ENCODE peak calls at places on chromosome 9, in ten cellular contexts. One of them, this sample, is unnamed.

GRCh38 chr9:116952434-116952805 is 265.3 kb downstream of the TRIM32 start:
- DNase-seq in HTR-8/SVneo: no peak
- DNase-seq in cardiac fibroblast: no peak
- DNase-seq in NCI-H1105 treated with DMSO at 0.1 percent for 48 hours: no peak
- DNase-seq in NCI-H748 treated with DMSO at 0.1 percent for 48 hours: no peak
- DNase-seq in posterior cingulate gyrus: no peak
- DNase-seq in A549: no peak
- DNase-seq in aorta: no peak
- DNase-seq in A673: no peak
- DNase-seq in kidney glomerular epithelial cell: no peak
- DNase-seq in this sample: no peak

GRCh38 chr9:84404095-84404686 is 63.6 kb upstream of the SLC28A3 start:
- DNase-seq in HTR-8/SVneo: no peak
- DNase-seq in cardiac fibroblast: no peak
- DNase-seq in NCI-H1105 treated with DMSO at 0.1 percent for 48 hours: no peak
- DNase-seq in NCI-H748 treated with DMSO at 0.1 percent for 48 hours: no peak
- DNase-seq in posterior cingulate gyrus: no peak
- DNase-seq in A549: peak; percentile 11
- DNase-seq in aorta: no peak
- DNase-seq in A673: peak; percentile 15
- DNase-seq in kidney glomerular epithelial cell: no peak
- DNase-seq in this sample: no peak

GRCh38 chr9:112050544-112051475 is 124.3 kb downstream of the SUSD1 start:
- DNase-seq in HTR-8/SVneo: peak; percentile 56
- DNase-seq in cardiac fibroblast: peak; percentile 98
- DNase-seq in NCI-H1105 treated with DMSO at 0.1 percent for 48 hours: no peak
- DNase-seq in NCI-H748 treated with DMSO at 0.1 percent for 48 hours: no peak
- DNase-seq in posterior cingulate gyrus: no peak
- DNase-seq in A549: peak; percentile 42
- DNase-seq in aorta: peak; percentile 71
- DNase-seq in A673: no peak
- DNase-seq in kidney glomerular epithelial cell: peak; percentile 98
- DNase-seq in this sample: no peak

GRCh38 chr9:16143947-16144890 is 591.4 kb downstream of the CCDC171 start:
- DNase-seq in HTR-8/SVneo: peak; percentile 69
- DNase-seq in cardiac fibroblast: no peak
- DNase-seq in NCI-H1105 treated with DMSO at 0.1 percent for 48 hours: peak; percentile 97
- DNase-seq in NCI-H748 treated with DMSO at 0.1 percent for 48 hours: no peak
- DNase-seq in posterior cingulate gyrus: no peak
- DNase-seq in A549: no peak
- DNase-seq in aorta: no peak
- DNase-seq in A673: no peak
- DNase-seq in kidney glomerular epithelial cell: no peak
- DNase-seq in this sample: no peak

GRCh38 chr9:91949293-91949945 is 609 bp downstream of the ROR2 start:
- DNase-seq in HTR-8/SVneo: no peak
- DNase-seq in cardiac fibroblast: peak; percentile 29
- DNase-seq in NCI-H1105 treated with DMSO at 0.1 percent for 48 hours: peak; percentile 25
- DNase-seq in NCI-H748 treated with DMSO at 0.1 percent for 48 hours: peak; percentile 48
- DNase-seq in posterior cingulate gyrus: no peak
- DNase-seq in A549: peak; percentile 28
- DNase-seq in aorta: no peak
- DNase-seq in A673: peak; percentile 50
- DNase-seq in kidney glomerular epithelial cell: no peak
- DNase-seq in this sample: no peak

GRCh38 chr9:89917861-89918260 is 313.0 kb downstream of the GADD45G start:
- DNase-seq in HTR-8/SVneo: no peak
- DNase-seq in cardiac fibroblast: no peak
- DNase-seq in NCI-H1105 treated with DMSO at 0.1 percent for 48 hours: no peak
- DNase-seq in NCI-H748 treated with DMSO at 0.1 percent for 48 hours: no peak
- DNase-seq in posterior cingulate gyrus: no peak
- DNase-seq in A549: no peak
- DNase-seq in aorta: no peak
- DNase-seq in A673: no peak
- DNase-seq in kidney glomerular epithelial cell: no peak
- DNase-seq in this sample: no peak

GRCh38 chr9:81847181-81847915 is 80.9 kb upstream of the SPATA31D4 start:
- DNase-seq in HTR-8/SVneo: no peak
- DNase-seq in cardiac fibroblast: no peak
- DNase-seq in NCI-H1105 treated with DMSO at 0.1 percent for 48 hours: no peak
- DNase-seq in NCI-H748 treated with DMSO at 0.1 percent for 48 hours: no peak
- DNase-seq in posterior cingulate gyrus: no peak
- DNase-seq in A549: no peak
- DNase-seq in aorta: no peak
- DNase-seq in A673: no peak
- DNase-seq in kidney glomerular epithelial cell: no peak
- DNase-seq in this sample: no peak

GRCh38 chr9:96567203-96567700 is 52.4 kb downstream of the CDC14B start:
- DNase-seq in HTR-8/SVneo: peak; percentile 40
- DNase-seq in cardiac fibroblast: peak; percentile 39
- DNase-seq in NCI-H1105 treated with DMSO at 0.1 percent for 48 hours: peak; percentile 2
- DNase-seq in NCI-H748 treated with DMSO at 0.1 percent for 48 hours: no peak
- DNase-seq in posterior cingulate gyrus: no peak
- DNase-seq in A549: no peak
- DNase-seq in aorta: no peak
- DNase-seq in A673: peak; percentile 43
- DNase-seq in kidney glomerular epithelial cell: no peak
- DNase-seq in this sample: no peak

GRCh38 chr9:38039090-38039906 is 29.7 kb downstream of the SHB start:
- DNase-seq in HTR-8/SVneo: no peak
- DNase-seq in cardiac fibroblast: peak; percentile 76
- DNase-seq in NCI-H1105 treated with DMSO at 0.1 percent for 48 hours: no peak
- DNase-seq in NCI-H748 treated with DMSO at 0.1 percent for 48 hours: no peak
- DNase-seq in posterior cingulate gyrus: no peak
- DNase-seq in A549: peak; percentile 58
- DNase-seq in aorta: no peak
- DNase-seq in A673: no peak
- DNase-seq in kidney glomerular epithelial cell: no peak
- DNase-seq in this sample: no peak

GRCh38 chr9:219670-220365 is 5.2 kb downstream of the DOCK8 start:
- DNase-seq in HTR-8/SVneo: no peak
- DNase-seq in cardiac fibroblast: no peak
- DNase-seq in NCI-H1105 treated with DMSO at 0.1 percent for 48 hours: no peak
- DNase-seq in NCI-H748 treated with DMSO at 0.1 percent for 48 hours: no peak
- DNase-seq in posterior cingulate gyrus: no peak
- DNase-seq in A549: no peak
- DNase-seq in aorta: peak; percentile 52
- DNase-seq in A673: no peak
- DNase-seq in kidney glomerular epithelial cell: no peak
- DNase-seq in this sample: no peak

GRCh38 chr9:35611230-35611797 is 6.3 kb downstream of the TESK1 start:
- DNase-seq in HTR-8/SVneo: peak; percentile 17
- DNase-seq in cardiac fibroblast: peak; percentile 63
- DNase-seq in NCI-H1105 treated with DMSO at 0.1 percent for 48 hours: peak; percentile 31
- DNase-seq in NCI-H748 treated with DMSO at 0.1 percent for 48 hours: peak; percentile 7
- DNase-seq in posterior cingulate gyrus: no peak
- DNase-seq in A549: peak; percentile 53
- DNase-seq in aorta: peak; percentile 69
- DNase-seq in A673: peak; percentile 60
- DNase-seq in kidney glomerular epithelial cell: no peak
- DNase-seq in this sample: no peak

GRCh38 chr9:15641301-15641700 is 88.5 kb downstream of the CCDC171 start:
- DNase-seq in HTR-8/SVneo: no peak
- DNase-seq in cardiac fibroblast: no peak
- DNase-seq in NCI-H1105 treated with DMSO at 0.1 percent for 48 hours: no peak
- DNase-seq in NCI-H748 treated with DMSO at 0.1 percent for 48 hours: no peak
- DNase-seq in posterior cingulate gyrus: no peak
- DNase-seq in A549: no peak
- DNase-seq in aorta: no peak
- DNase-seq in A673: no peak
- DNase-seq in kidney glomerular epithelial cell: no peak
- DNase-seq in this sample: no peak

GRCh38 chr9:127132921-127133647 is 10.6 kb upstream of the ANGPTL2 start:
- DNase-seq in HTR-8/SVneo: no peak
- DNase-seq in cardiac fibroblast: no peak
- DNase-seq in NCI-H1105 treated with DMSO at 0.1 percent for 48 hours: peak; percentile 5
- DNase-seq in NCI-H748 treated with DMSO at 0.1 percent for 48 hours: no peak
- DNase-seq in posterior cingulate gyrus: no peak
- DNase-seq in A549: peak; percentile 24
- DNase-seq in aorta: no peak
- DNase-seq in A673: no peak
- DNase-seq in kidney glomerular epithelial cell: no peak
- DNase-seq in this sample: peak; percentile 79

GRCh38 chr9:2228132-2228531 is 213.0 kb downstream of the SMARCA2 start:
- DNase-seq in HTR-8/SVneo: no peak
- DNase-seq in cardiac fibroblast: peak; percentile 26
- DNase-seq in NCI-H1105 treated with DMSO at 0.1 percent for 48 hours: peak; percentile 37
- DNase-seq in NCI-H748 treated with DMSO at 0.1 percent for 48 hours: peak; percentile 58
- DNase-seq in posterior cingulate gyrus: no peak
- DNase-seq in A549: peak; percentile 24
- DNase-seq in aorta: no peak
- DNase-seq in A673: peak; percentile 62
- DNase-seq in kidney glomerular epithelial cell: no peak
- DNase-seq in this sample: no peak

GRCh38 chr9:37550781-37551180 is 25.4 kb downstream of the FBXO10 start:
- DNase-seq in HTR-8/SVneo: no peak
- DNase-seq in cardiac fibroblast: no peak
- DNase-seq in NCI-H1105 treated with DMSO at 0.1 percent for 48 hours: no peak
- DNase-seq in NCI-H748 treated with DMSO at 0.1 percent for 48 hours: no peak
- DNase-seq in posterior cingulate gyrus: no peak
- DNase-seq in A549: no peak
- DNase-seq in aorta: no peak
- DNase-seq in A673: peak; percentile 23
- DNase-seq in kidney glomerular epithelial cell: no peak
- DNase-seq in this sample: no peak

GRCh38 chr9:71812385-71812784 is 44.1 kb upstream of the CEMIP2 start:
- DNase-seq in HTR-8/SVneo: no peak
- DNase-seq in cardiac fibroblast: peak; percentile 66
- DNase-seq in NCI-H1105 treated with DMSO at 0.1 percent for 48 hours: no peak
- DNase-seq in NCI-H748 treated with DMSO at 0.1 percent for 48 hours: no peak
- DNase-seq in posterior cingulate gyrus: peak; percentile 23
- DNase-seq in A549: no peak
- DNase-seq in aorta: peak; percentile 61
- DNase-seq in A673: peak; percentile 11
- DNase-seq in kidney glomerular epithelial cell: no peak
- DNase-seq in this sample: no peak

This sample was measured in chondrocyte.